ENCODE peak calls at places on chromosomes 6 and 20, in six cellular contexts. One of them, this sample, is unnamed.

GRCh38 chr6:109079981-109080380 is 14.7 kb downstream of the SESN1 start:
- DNase-seq in H9: no peak
- DNase-seq in H1: no peak
- DNase-seq in IMR-90: no peak
- DNase-seq in neuronal stem cell: no peak
- DNase-seq in mesenchymal stem cell: peak; percentile 58
- DNase-seq in this sample: no peak

GRCh38 chr20:5973172-5973571 is 22.7 kb downstream of the MCM8 start:
- DNase-seq in neuronal stem cell: no peak
- DNase-seq in mesenchymal stem cell: no peak
- DNase-seq in IMR-90: peak; percentile 68
- DNase-seq in H1: no peak
- DNase-seq in H9: no peak
- DNase-seq in this sample: no peak

GRCh38 chr6:10678456-10678855 is 16.0 kb downstream of the C6orf52 start:
- DNase-seq in H1: no peak
- DNase-seq in H9: no peak
- DNase-seq in IMR-90: no peak
- DNase-seq in neuronal stem cell: no peak
- DNase-seq in mesenchymal stem cell: no peak
- DNase-seq in this sample: no peak

GRCh38 chr6:39221115-39221514 is 8.2 kb downstream of the KCNK5 start:
- DNase-seq in neuronal stem cell: no peak
- DNase-seq in H1: no peak
- DNase-seq in H9: no peak
- DNase-seq in mesenchymal stem cell: no peak
- DNase-seq in IMR-90: no peak
- DNase-seq in this sample: no peak

GRCh38 chr6:118679293-118679692 is 27.9 kb upstream of the CEP85L start:
- DNase-seq in IMR-90: peak; percentile 55
- DNase-seq in neuronal stem cell: no peak
- DNase-seq in H1: no peak
- DNase-seq in mesenchymal stem cell: peak; percentile 38
- DNase-seq in H9: no peak
- DNase-seq in this sample: no peak

GRCh38 chr20:64064145-64064698 is 1.2 kb downstream of the TCEA2 start:
- DNase-seq in neuronal stem cell: no peak
- DNase-seq in H1: no peak
- DNase-seq in mesenchymal stem cell: peak; percentile 40
- DNase-seq in IMR-90: peak; percentile 32
- DNase-seq in H9: no peak
- DNase-seq in this sample: no peak

GRCh38 chr6:3301506-3301905 is 42.8 kb downstream of the PSMG4 start:
- DNase-seq in H1: no peak
- DNase-seq in neuronal stem cell: no peak
- DNase-seq in H9: no peak
- DNase-seq in mesenchymal stem cell: no peak
- DNase-seq in IMR-90: no peak
- DNase-seq in this sample: no peak

GRCh38 chr6:140043762-140044378 is 669.4 kb upstream of the CITED2 start:
- DNase-seq in H1: no peak
- DNase-seq in IMR-90: peak; percentile 53
- DNase-seq in mesenchymal stem cell: peak; percentile 58
- DNase-seq in neuronal stem cell: no peak
- DNase-seq in H9: no peak
- DNase-seq in this sample: no peak

GRCh38 chr6:89346433-89346832 is 6.1 kb downstream of the UBE2J1 start:
- DNase-seq in neuronal stem cell: no peak
- DNase-seq in H1: no peak
- DNase-seq in H9: no peak
- DNase-seq in mesenchymal stem cell: no peak
- DNase-seq in IMR-90: no peak
- DNase-seq in this sample: peak; percentile 93

GRCh38 chr20:14757728-14758127 is 420.3 kb upstream of the FLRT3 start:
- DNase-seq in IMR-90: no peak
- DNase-seq in neuronal stem cell: no peak
- DNase-seq in H1: peak; percentile 52
- DNase-seq in H9: peak; percentile 62
- DNase-seq in mesenchymal stem cell: no peak
- DNase-seq in this sample: peak; percentile 30

GRCh38 chr20:235891-236290 is 8.8 kb downstream of the DEFB129 start:
- DNase-seq in IMR-90: no peak
- DNase-seq in mesenchymal stem cell: no peak
- DNase-seq in H9: no peak
- DNase-seq in H1: no peak
- DNase-seq in neuronal stem cell: no peak
- DNase-seq in this sample: no peak

GRCh38 chr6:166877906-166878305 is 78.4 kb downstream of the RNASET2 start:
- DNase-seq in mesenchymal stem cell: no peak
- DNase-seq in IMR-90: no peak
- DNase-seq in H1: no peak
- DNase-seq in neuronal stem cell: no peak
- DNase-seq in H9: no peak
- DNase-seq in this sample: no peak

GRCh38 chr6:23272536-23272935 is 703.2 kb downstream of the HDGFL1 start:
- DNase-seq in IMR-90: no peak
- DNase-seq in H9: no peak
- DNase-seq in H1: no peak
- DNase-seq in neuronal stem cell: no peak
- DNase-seq in mesenchymal stem cell: no peak
- DNase-seq in this sample: no peak

GRCh38 chr20:1299522-1299921 is 29.4 kb downstream of the SDCBP2 start:
- DNase-seq in mesenchymal stem cell: no peak
- DNase-seq in neuronal stem cell: no peak
- DNase-seq in H9: peak; percentile 66
- DNase-seq in H1: no peak
- DNase-seq in IMR-90: no peak
- DNase-seq in this sample: peak; percentile 49

GRCh38 chr20:34301587-34302311 is 1.4 kb downstream of the AHCY start:
- DNase-seq in IMR-90: no peak
- DNase-seq in H1: no peak
- DNase-seq in mesenchymal stem cell: no peak
- DNase-seq in H9: no peak
- DNase-seq in neuronal stem cell: no peak
- DNase-seq in this sample: no peak

GRCh38 chr6:53210821-53211220 is 62.2 kb upstream of the GCM1 start:
- DNase-seq in IMR-90: no peak
- DNase-seq in neuronal stem cell: no peak
- DNase-seq in H9: no peak
- DNase-seq in H1: no peak
- DNase-seq in mesenchymal stem cell: no peak
- DNase-seq in this sample: no peak

GRCh38 chr6:14796974-14797762 is 448.7 kb upstream of the JARID2 start:
- DNase-seq in neuronal stem cell: no peak
- DNase-seq in H9: no peak
- DNase-seq in H1: no peak
- DNase-seq in mesenchymal stem cell: no peak
- DNase-seq in IMR-90: peak; percentile 39
- DNase-seq in this sample: peak; percentile 64

GRCh38 chr6:125019281-125019680 is 57.0 kb downstream of the RNF217 start:
- DNase-seq in neuronal stem cell: no peak
- DNase-seq in mesenchymal stem cell: no peak
- DNase-seq in H9: no peak
- DNase-seq in H1: no peak
- DNase-seq in IMR-90: no peak
- DNase-seq in this sample: no peak

GRCh38 chr20:57387945-57388351 is 3.2 kb upstream of the RBM38 start:
- DNase-seq in H1: no peak
- DNase-seq in IMR-90: no peak
- DNase-seq in mesenchymal stem cell: no peak
- DNase-seq in H9: no peak
- DNase-seq in neuronal stem cell: no peak
- DNase-seq in this sample: no peak

GRCh38 chr6:6524951-6525350 is 63.6 kb upstream of the LY86 start:
- DNase-seq in neuronal stem cell: no peak
- DNase-seq in IMR-90: no peak
- DNase-seq in H9: no peak
- DNase-seq in H1: no peak
- DNase-seq in mesenchymal stem cell: no peak
- DNase-seq in this sample: no peak

GRCh38 chr20:35558416-35558815 is 16.5 kb downstream of the ERGIC3 start:
- DNase-seq in H1: no peak
- DNase-seq in neuronal stem cell: no peak
- DNase-seq in mesenchymal stem cell: no peak
- DNase-seq in IMR-90: no peak
- DNase-seq in H9: no peak
- DNase-seq in this sample: no peak

GRCh38 chr6:110053395-110054240 is 75.5 kb downstream of the GPR6 start:
- DNase-seq in mesenchymal stem cell: peak; percentile 66
- DNase-seq in IMR-90: peak; percentile 68
- DNase-seq in H1: no peak
- DNase-seq in H9: no peak
- DNase-seq in neuronal stem cell: peak; percentile 45
- DNase-seq in this sample: peak; percentile 72

GRCh38 chr20:63151554-63152321 is 64.2 kb downstream of the YTHDF1 start:
- DNase-seq in neuronal stem cell: no peak
- DNase-seq in H1: no peak
- DNase-seq in H9: no peak
- DNase-seq in IMR-90: peak; percentile 32
- DNase-seq in mesenchymal stem cell: no peak
- DNase-seq in this sample: no peak

GRCh38 chr6:125236536-125237327 is 65.0 kb downstream of the HDDC2 start:
- DNase-seq in IMR-90: peak; percentile 76
- DNase-seq in H1: no peak
- DNase-seq in neuronal stem cell: no peak
- DNase-seq in H9: no peak
- DNase-seq in mesenchymal stem cell: peak; percentile 19
- DNase-seq in this sample: no peak

GRCh38 chr6:15160812-15161211 is 85.1 kb upstream of the JARID2 start:
- DNase-seq in mesenchymal stem cell: no peak
- DNase-seq in IMR-90: no peak
- DNase-seq in H9: no peak
- DNase-seq in H1: no peak
- DNase-seq in neuronal stem cell: no peak
- DNase-seq in this sample: no peak

GRCh38 chr6:134317471-134318131 is at the start of gene SGK1:
- DNase-seq in mesenchymal stem cell: peak; percentile 48
- DNase-seq in H1: peak; percentile 66
- DNase-seq in H9: peak; percentile 65
- DNase-seq in neuronal stem cell: peak; percentile 30
- DNase-seq in IMR-90: peak; percentile 49
- DNase-seq in this sample: peak; percentile 62

GRCh38 chr6:105974981-105975380 is 111.2 kb upstream of the PRDM1 start:
- DNase-seq in H1: no peak
- DNase-seq in IMR-90: no peak
- DNase-seq in H9: no peak
- DNase-seq in neuronal stem cell: no peak
- DNase-seq in mesenchymal stem cell: no peak
- DNase-seq in this sample: no peak

GRCh38 chr6:41736207-41736710 is 851 bp upstream of the TFEB start:
- DNase-seq in IMR-90: no peak
- DNase-seq in H1: no peak
- DNase-seq in neuronal stem cell: no peak
- DNase-seq in H9: peak; percentile 43
- DNase-seq in mesenchymal stem cell: no peak
- DNase-seq in this sample: peak; percentile 21

GRCh38 chr6:41733707-41734665 is 1.4 kb downstream of the TFEB start:
- DNase-seq in IMR-90: peak; percentile 62
- DNase-seq in mesenchymal stem cell: peak; percentile 87
- DNase-seq in H1: peak; percentile 86
- DNase-seq in H9: peak; percentile 88
- DNase-seq in neuronal stem cell: peak; percentile 69
- DNase-seq in this sample: peak; percentile 76

GRCh38 chr6:41734666-41735426 is 562 bp downstream of the TFEB start:
- DNase-seq in neuronal stem cell: peak; percentile 39
- DNase-seq in H9: peak; percentile 62
- DNase-seq in H1: peak; percentile 75
- DNase-seq in IMR-90: peak; percentile 71
- DNase-seq in mesenchymal stem cell: peak; percentile 87
- DNase-seq in this sample: peak; percentile 70

GRCh38 chr6:41736800-41737555 is 1.6 kb upstream of the TFEB start:
- DNase-seq in neuronal stem cell: no peak
- DNase-seq in IMR-90: no peak
- DNase-seq in H1: no peak
- DNase-seq in H9: no peak
- DNase-seq in mesenchymal stem cell: no peak
- DNase-seq in this sample: no peak

DNA sequence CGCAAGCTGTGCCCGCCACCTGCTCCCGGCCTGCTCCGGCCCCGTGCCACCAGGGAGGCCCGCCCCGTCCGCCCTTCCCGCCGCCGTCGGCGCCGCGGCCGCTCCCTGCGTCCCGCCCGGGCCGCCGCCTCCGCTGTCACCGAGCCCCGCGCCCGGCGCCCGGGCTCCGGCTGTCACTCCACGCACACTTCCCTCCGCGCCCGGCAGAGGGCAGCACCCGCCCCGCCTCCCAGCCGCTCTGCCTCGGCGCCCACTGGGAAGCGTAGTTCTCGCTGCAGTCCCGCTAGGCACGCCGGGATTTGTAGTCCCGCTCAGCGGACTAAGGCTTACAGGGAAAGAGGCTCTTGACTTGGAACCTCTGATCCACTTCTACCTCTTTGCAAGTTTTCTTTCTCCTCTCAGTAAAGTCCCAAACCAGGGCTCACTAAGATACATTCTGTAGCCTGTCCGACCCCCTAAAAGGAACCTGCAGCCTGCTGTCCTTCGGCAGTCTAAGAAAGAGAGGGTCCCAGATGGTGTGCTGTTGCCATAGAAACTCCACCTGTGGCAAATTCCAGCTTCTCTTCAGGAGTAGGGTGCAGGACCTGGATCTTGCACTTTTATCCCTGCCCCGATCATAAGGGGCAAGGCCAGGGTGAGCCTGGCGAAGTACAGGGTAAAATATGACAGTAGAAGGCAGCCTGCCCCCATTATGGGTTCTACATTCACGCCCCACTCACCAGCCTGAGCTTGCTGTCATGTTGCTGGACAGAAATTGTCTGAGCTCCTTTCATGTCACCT is at the start of gene TFEB:
- DNase-seq in neuronal stem cell: peak; percentile 90
- DNase-seq in H1: peak; percentile 98
- DNase-seq in H9: peak; percentile 89
- DNase-seq in IMR-90: peak; percentile 85
- DNase-seq in mesenchymal stem cell: peak; percentile 91
- DNase-seq in this sample: peak; percentile 93
- H4K8ac ChIP-seq in neuronal stem cell: no peak within 1 kb of the TSS
- H4K8ac ChIP-seq in H1: no peak within 1 kb of the TSS
- H4K8ac ChIP-seq in H9: no peak within 1 kb of the TSS
- H4K8ac ChIP-seq in IMR-90: no peak within 1 kb of the TSS
- H4K8ac ChIP-seq in mesenchymal stem cell: peak within 1 kb of the TSS; percentile 12
- H4K8ac ChIP-seq in this sample: no peak within 1 kb of the TSS

GRCh38 chr20:37204056-37204455 is 24.7 kb upstream of the MROH8 start:
- DNase-seq in mesenchymal stem cell: no peak
- DNase-seq in H1: no peak
- DNase-seq in neuronal stem cell: no peak
- DNase-seq in H9: no peak
- DNase-seq in IMR-90: no peak
- DNase-seq in this sample: no peak
- H2AK5ac ChIP-seq in mesenchymal stem cell: no peak overlapping the region
- H2AK5ac ChIP-seq in H1: no peak overlapping the region
- H2AK5ac ChIP-seq in neuronal stem cell: peak overlapping the region; percentile 2
- H2AK5ac ChIP-seq in H9: no peak overlapping the region
- H2AK5ac ChIP-seq in IMR-90: peak overlapping the region; percentile 4
- H2AK5ac ChIP-seq in this sample: no peak overlapping the region

GRCh38 chr20:3471397-3472021 is 691 bp downstream of the ATRN start:
- DNase-seq in mesenchymal stem cell: peak; percentile 2
- DNase-seq in H9: no peak
- DNase-seq in H1: no peak
- DNase-seq in neuronal stem cell: no peak
- DNase-seq in IMR-90: no peak
- DNase-seq in this sample: no peak
- H2BK120ac ChIP-seq in mesenchymal stem cell: peak overlapping the region; percentile 80
- H2BK120ac ChIP-seq in H9: no peak overlapping the region
- H2BK120ac ChIP-seq in H1: no peak overlapping the region
- H2BK120ac ChIP-seq in neuronal stem cell: no peak overlapping the region
- H2BK120ac ChIP-seq in IMR-90: no peak overlapping the region
- H2BK120ac ChIP-seq in this sample: no peak overlapping the region

GRCh38 chr20:48770700-48771099 is 57.1 kb downstream of the PREX1 start:
- DNase-seq in IMR-90: no peak
- DNase-seq in neuronal stem cell: no peak
- DNase-seq in H1: no peak
- DNase-seq in H9: no peak
- DNase-seq in mesenchymal stem cell: no peak
- DNase-seq in this sample: peak; percentile 30
- H4K8ac ChIP-seq in IMR-90: no peak overlapping the region
- H4K8ac ChIP-seq in neuronal stem cell: no peak overlapping the region
- H4K8ac ChIP-seq in H1: no peak overlapping the region
- H4K8ac ChIP-seq in H9: no peak overlapping the region
- H4K8ac ChIP-seq in mesenchymal stem cell: no peak overlapping the region
- H4K8ac ChIP-seq in this sample: no peak overlapping the region

This sample was measured in mesendoderm.